ENCODE peak calls at places on chromosome 20, in ten cellular contexts. M is cardiac muscle cell; Y is tibial artery; L is IMR-90; A is tibial nerve; R is hepatocyte; B is fibroblast of lung; G is Karpas-422; E is CD8-positive, alpha-beta memory T cell; W is A673. Z is an unnamed sample. For H3K4me1, the result is how much of the 10 kb centered on the place peaks cover.

GRCh38 chr20:1471242-1471641 is 4.6 kb upstream of the NSFL1C start:
- DNase-seq in M (no peak), Y (no peak), L (no peak), A (no peak), R (no peak), B (no peak), G (no peak), E (no peak), W (no peak), Z (no peak)

GRCh38 chr20:5999783-6000182 is 49.3 kb downstream of the MCM8 start:
- DNase-seq in M (no peak), Y (no peak), L (no peak), A (no peak), R (no peak), B (no peak), G (no peak), E (no peak), W (no peak), Z (no peak)

GRCh38 chr20:8671366-8671943 is 397.4 kb upstream of the PLCB4 start:
- DNase-seq in M (no peak), Y (no peak), L (no peak), A (no peak), R (no peak), B (no peak), G (no peak), E (no peak), W (no peak), Z (no peak)

GRCh38 chr20:31968299-31969126 is 562 bp downstream of the XKR7 start:
- DNase-seq in M (peak), Y (peak), L (peak), A (peak), R (peak), B (peak), G (peak), E (peak), W (peak), Z (peak)

GRCh38 chr20:47265984-47266383 is 90.5 kb downstream of the ZMYND8 start:
- DNase-seq in M (no peak), Y (peak), L (no peak), A (no peak), R (no peak), B (no peak), G (no peak), E (no peak), W (no peak), Z (no peak)

GRCh38 chr20:41100001-41100480 is 37.3 kb upstream of the PLCG1 start:
- DNase-seq in M (no peak), Y (no peak), L (peak), A (no peak), R (no peak), B (no peak), G (no peak), E (no peak), W (no peak), Z (no peak)

GRCh38 chr20:43404880-43405279 is 52.8 kb upstream of the SRSF6 start:
- DNase-seq in M (peak), Y (no peak), L (no peak), A (no peak), R (no peak), B (no peak), G (peak), E (no peak), W (peak), Z (no peak)

GRCh38 chr20:10157539-10157938 is 61.1 kb upstream of the SNAP25 start:
- DNase-seq in M (no peak), Y (no peak), L (no peak), A (no peak), R (no peak), B (no peak), G (no peak), E (no peak), W (no peak), Z (no peak)

GRCh38 chr20:35620818-35621559 is 5.4 kb downstream of the SPAG4 start:
- DNase-seq in M (no peak), Y (no peak), L (no peak), A (no peak), R (no peak), B (no peak), G (no peak), E (no peak), W (no peak), Z (no peak)

GRCh38 chr20:64044484-64045247 is 4.8 kb downstream of the SOX18 start:
- DNase-seq in M (peak), Y (no peak), L (peak), A (no peak), R (peak), B (peak), G (no peak), E (no peak), W (peak), Z (no peak)

GRCh38 chr20:38113401-38114325 is 51.4 kb downstream of the TGM2 start:
- DNase-seq in M (peak), Y (no peak), L (no peak), A (no peak), R (peak), B (peak), G (peak), E (no peak), W (peak), Z (peak)

GRCh38 chr20:33893314-33893713 is 82.2 kb downstream of the CHMP4B start:
- DNase-seq in M (peak), Y (no peak), L (peak), A (no peak), R (no peak), B (peak), G (no peak), E (no peak), W (no peak), Z (no peak)

GRCh38 chr20:51659491-51660050 is 108.6 kb downstream of the ATP9A start:
- DNase-seq in M (no peak), Y (no peak), L (no peak), A (no peak), R (no peak), B (no peak), G (no peak), E (no peak), W (no peak), Z (no peak)

GRCh38 chr20:1871807-1872455 is 23.3 kb upstream of the SIRPA start:
- DNase-seq in M (no peak), Y (no peak), L (no peak), A (no peak), R (no peak), B (no peak), G (no peak), E (no peak), W (no peak), Z (no peak)

GRCh38 chr20:63974402-63975200 is 4.8 kb downstream of the SAMD10 start:
- DNase-seq in M (no peak), Y (no peak), L (peak), A (no peak), R (peak), B (peak), G (no peak), E (no peak), W (no peak), Z (no peak)

GRCh38 chr20:11499235-11499634 is 418.5 kb upstream of the BTBD3 start:
- DNase-seq in M (no peak), Y (no peak), L (no peak), A (no peak), R (no peak), B (no peak), G (no peak), E (no peak), W (peak), Z (no peak)

GRCh38 chr20:13302647-13303425 is 81.8 kb downstream of the ISM1 start:
- DNase-seq in M (peak), Y (no peak), L (no peak), A (no peak), R (peak), B (peak), G (peak), E (peak), W (peak), Z (peak)

GRCh38 chr20:25544760-25545159 is 40.6 kb downstream of the NINL start:
- DNase-seq in M (no peak), Y (no peak), L (no peak), A (no peak), R (no peak), B (no peak), G (peak), E (no peak), W (no peak), Z (no peak)

GRCh38 chr20:46364670-46365482 is 41.5 kb downstream of the ELMO2 start:
- DNase-seq in M (no peak), Y (no peak), L (no peak), A (no peak), R (no peak), B (no peak), G (no peak), E (no peak), W (no peak), Z (no peak)

GRCh38 chr20:40481337-40481736 is 207.7 kb downstream of the MAFB start:
- DNase-seq in M (no peak), Y (no peak), L (no peak), A (no peak), R (no peak), B (no peak), G (no peak), E (no peak), W (no peak), Z (no peak)

GRCh38 chr20:45061244-45061643 is 39.7 kb downstream of the KCNS1 start:
- DNase-seq in M (peak), Y (no peak), L (peak), A (no peak), R (no peak), B (peak), G (no peak), E (no peak), W (peak), Z (no peak)

GRCh38 chr20:10568032-10568431 is 105.8 kb downstream of the JAG1 start:
- DNase-seq in M (no peak), Y (no peak), L (no peak), A (no peak), R (no peak), B (no peak), G (no peak), E (no peak), W (no peak), Z (no peak)

GRCh38 chr20:45924391-45925261 is 9.9 kb upstream of the PCIF1 start:
- DNase-seq in M (peak), Y (no peak), L (peak), A (peak), R (peak), B (peak), G (no peak), E (no peak), W (peak), Z (no peak)

GRCh38 chr20:49447946-49448809 is 34.3 kb downstream of the KCNB1 start:
- DNase-seq in M (peak), Y (peak), L (no peak), A (peak), R (peak), B (peak), G (no peak), E (no peak), W (peak), Z (no peak)

GRCh38 chr20:14700641-14700965 is 363.2 kb upstream of the FLRT3 start:
- DNase-seq in M (no peak), Y (no peak), L (no peak), A (no peak), R (peak), B (peak), G (no peak), E (no peak), W (no peak), Z (no peak)

GRCh38 chr20:57433658-57434389 is 42.6 kb downstream of the RBM38 start:
- DNase-seq in M (no peak), Y (no peak), L (no peak), A (no peak), R (no peak), B (no peak), G (no peak), E (no peak), W (no peak), Z (peak)

GRCh38 chr20:1215386-1216170 is 10.3 kb upstream of the RAD21L1 start:
- DNase-seq in M (no peak), Y (no peak), L (no peak), A (no peak), R (no peak), B (no peak), G (no peak), E (peak), W (peak), Z (peak)

GRCh38 chr20:40651121-40651520 is 37.9 kb downstream of the MAFB start:
- DNase-seq in M (peak), Y (no peak), L (peak), A (no peak), R (no peak), B (peak), G (no peak), E (no peak), W (no peak), Z (no peak)

GRCh38 chr20:63370623-63371176 is 9.6 kb upstream of the CHRNA4 start:
- DNase-seq in M (no peak), Y (no peak), L (no peak), A (no peak), R (no peak), B (no peak), G (no peak), E (no peak), W (no peak), Z (no peak)

GRCh38 chr20:61370841-61371303 is 118.8 kb downstream of the CDH4 start:
- DNase-seq in M (no peak), Y (no peak), L (no peak), A (no peak), R (no peak), B (no peak), G (no peak), E (no peak), W (no peak), Z (no peak)

GRCh38 chr20:61371501-61372150 is 119.6 kb downstream of the CDH4 start:
- DNase-seq in M (no peak), Y (no peak), L (peak), A (no peak), R (no peak), B (no peak), G (no peak), E (no peak), W (no peak), Z (no peak)

GRCh38 chr20:61372151-61373054 is 120.3 kb downstream of the CDH4 start:
- DNase-seq in M (no peak), Y (no peak), L (no peak), A (no peak), R (no peak), B (no peak), G (no peak), E (no peak), W (no peak), Z (no peak)

GRCh38 chr20:61373055-61373399 is 121.0 kb downstream of the CDH4 start:
- DNase-seq in M (no peak), Y (no peak), L (no peak), A (no peak), R (no peak), B (no peak), G (no peak), E (no peak), W (no peak), Z (no peak)

GRCh38 chr20:61369731-61370520 is 117.9 kb downstream of the CDH4 start:
- DNase-seq in M (no peak), Y (no peak), L (no peak), A (no peak), R (no peak), B (no peak), G (no peak), E (no peak), W (no peak), Z (no peak)
- H3K4me1 ChIP-seq in M (under half), Y (under half), L (under half), A (under half), R (under half), B (under half), G (under half), E (under half), W (under half), Z (under half)

GRCh38 chr20:20390393-20390792 is 22.5 kb downstream of the INSM1 start:
- DNase-seq in M (no peak), Y (no peak), L (no peak), A (no peak), R (no peak), B (no peak), G (no peak), E (no peak), W (no peak), Z (no peak)

GRCh38 chr20:20391115-20391514 is 23.2 kb downstream of the INSM1 start:
- DNase-seq in M (no peak), Y (no peak), L (no peak), A (no peak), R (no peak), B (no peak), G (no peak), E (no peak), W (no peak), Z (no peak)

GRCh38 chr20:20391766-20392165 is 23.9 kb downstream of the INSM1 start:
- DNase-seq in M (no peak), Y (no peak), L (no peak), A (no peak), R (no peak), B (no peak), G (no peak), E (no peak), W (no peak), Z (no peak)

GRCh38 chr20:20386192-20386591 is 18.3 kb downstream of the INSM1 start:
- DNase-seq in M (no peak), Y (no peak), L (no peak), A (no peak), R (no peak), B (no peak), G (no peak), E (no peak), W (no peak), Z (no peak)
- H3K4me1 ChIP-seq in M (under half), Y (under half), L (under half), A (under half), R (under half), B (under half), G (under half), E (under half), W (under half), Z (under half)

GRCh38 chr20:3410464-3410863 is 3.0 kb upstream of the DNAAF9 start:
- DNase-seq in M (no peak), Y (no peak), L (no peak), A (no peak), R (no peak), B (no peak), G (no peak), E (no peak), W (no peak), Z (no peak)
- H3K4me1 ChIP-seq in M (under half), Y (under half), L (under half), A (under half), R (under half), B (under half), G (under half), E (under half), W (under half), Z (under half)

DNA sequence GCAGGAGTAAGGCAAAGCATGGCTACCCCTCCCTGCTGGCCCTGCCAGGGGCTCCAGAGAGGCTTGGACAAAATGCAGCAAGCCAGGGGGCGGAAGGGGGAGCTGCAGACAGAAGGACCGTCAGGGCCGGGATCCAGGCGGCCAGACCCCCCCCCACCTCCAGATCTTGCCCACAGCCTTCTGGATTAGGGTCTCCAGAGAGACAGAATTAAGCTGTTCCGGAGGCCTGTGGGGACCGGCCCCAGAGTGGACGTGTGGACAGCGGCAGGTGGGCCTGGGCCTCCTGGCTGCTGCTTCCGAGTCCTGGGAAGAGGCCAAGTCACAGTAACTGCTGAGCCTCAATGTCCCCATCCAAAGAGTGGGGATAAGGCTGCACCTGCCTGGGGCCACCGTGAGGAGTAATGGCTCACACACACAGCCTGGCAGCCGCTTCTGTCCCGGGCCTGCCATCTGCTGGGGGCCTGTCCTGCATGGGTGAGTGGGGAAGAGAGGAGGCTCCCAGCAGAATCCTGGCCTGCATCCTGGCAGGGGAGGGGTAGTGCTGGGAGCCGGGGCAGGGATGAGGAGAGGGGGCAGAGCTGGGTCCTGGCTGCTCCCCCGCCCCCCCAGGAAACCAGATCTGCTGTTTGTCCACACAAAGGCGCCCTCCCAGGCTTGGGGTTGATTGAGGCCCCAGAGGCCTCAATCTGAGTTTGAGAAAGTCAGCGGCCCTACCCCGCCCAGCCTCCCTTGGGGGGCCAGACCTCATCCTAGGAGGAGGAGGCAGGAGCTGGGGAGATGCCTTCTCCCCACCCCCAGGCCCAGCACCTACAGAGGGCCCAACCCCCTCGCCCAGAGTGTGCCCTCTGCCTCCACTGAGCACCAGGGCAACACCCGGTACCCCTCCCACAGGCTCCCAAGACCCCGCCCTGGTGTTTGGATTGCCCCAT is 3.9 kb downstream of the LAMA5 start:
- DNase-seq in M (no peak), Y (peak), L (no peak), A (no peak), R (peak), B (no peak), G (no peak), E (no peak), W (no peak), Z (no peak)
- H3K4me1 ChIP-seq in M (under half), Y (half or more), L (under half), A (under half), R (half or more), B (under half), G (under half), E (under half), W (under half), Z (under half)